ENCODE peak calls at places on chromosomes 12 and 14, in eight cellular contexts. P is prostate gland, J is heart left ventricle, C is colonic mucosa, F is Peyer's patch, O is A549, A is T-helper 17 cell, S is hepatocyte. V is an unnamed sample.

GRCh38 chr14:56199095-56199975 is 81.1 kb downstream of the PELI2 start:
- DNase-seq in P (no peak), J (no peak), C (no peak), F (no peak), O (peak; percentile 95), A (no peak), S (peak; percentile 62), V (peak; percentile 50)

GRCh38 chr12:43976027-43976426 is 140.1 kb downstream of the TMEM117 start:
- DNase-seq in P (no peak), J (no peak), C (no peak), F (no peak), O (no peak), A (no peak), S (no peak), V (no peak)

GRCh38 chr12:15684896-15685658 is 104.1 kb downstream of the EPS8 start:
- DNase-seq in P (no peak), J (no peak), C (no peak), F (no peak), O (no peak), A (no peak), S (no peak), V (no peak)

GRCh38 chr12:116662612-116663144 is 75.2 kb downstream of the SPRING1 start:
- DNase-seq in P (no peak), J (peak; percentile 67), C (peak; percentile 62), F (peak; percentile 55), O (no peak), A (no peak), S (peak; percentile 49), V (no peak)

GRCh38 chr12:108066583-108067234 is 62.4 kb upstream of the WSCD2 start:
- DNase-seq in P (no peak), J (no peak), C (no peak), F (no peak), O (peak; percentile 29), A (no peak), S (no peak), V (no peak)

GRCh38 chr14:100670017-100670974 is 56.4 kb upstream of the DLK1 start:
- DNase-seq in P (no peak), J (peak; percentile 51), C (no peak), F (no peak), O (no peak), A (no peak), S (peak; percentile 21), V (no peak)

GRCh38 chr14:101575581-101575980 is 14.3 kb downstream of the DIO3 start:
- DNase-seq in P (no peak), J (no peak), C (no peak), F (no peak), O (no peak), A (no peak), S (no peak), V (no peak)

GRCh38 chr12:91866566-91866965 is 279.1 kb downstream of the BTG1 start:
- DNase-seq in P (no peak), J (no peak), C (no peak), F (no peak), O (no peak), A (no peak), S (no peak), V (no peak)

GRCh38 chr14:23284654-23285529 is 1.0 kb downstream of the HOMEZ start:
- DNase-seq in P (peak; percentile 19), J (no peak), C (peak; percentile 34), F (no peak), O (no peak), A (no peak), S (peak; percentile 28), V (no peak)

GRCh38 chr12:83818888-83819287 is 1093.7 kb downstream of the SLC6A15 start:
- DNase-seq in P (peak; percentile 20), J (no peak), C (no peak), F (no peak), O (peak; percentile 68), A (no peak), S (peak; percentile 69), V (peak; percentile 62)

GRCh38 chr12:69904761-69905160 is 79.7 kb downstream of the MYRFL start:
- DNase-seq in P (no peak), J (no peak), C (no peak), F (no peak), O (no peak), A (no peak), S (no peak), V (no peak)

GRCh38 chr12:109461846-109462766 is 15.0 kb downstream of the KCTD10 start:
- DNase-seq in P (peak; percentile 88), J (peak; percentile 91), C (peak; percentile 81), F (peak; percentile 84), O (peak; percentile 65), A (no peak), S (peak; percentile 83), V (peak; percentile 92)

GRCh38 chr12:124347805-124348658 is 53.1 kb downstream of the RFLNA start:
- DNase-seq in P (peak; percentile 33), J (no peak), C (no peak), F (no peak), O (no peak), A (no peak), S (no peak), V (no peak)

GRCh38 chr14:23365353-23366162 is 586 bp upstream of the EFS start:
- DNase-seq in P (peak; percentile 64), J (peak; percentile 60), C (no peak), F (no peak), O (no peak), A (no peak), S (peak; percentile 58), V (no peak)

GRCh38 chr14:83260751-83261150 is 1727.1 kb upstream of the SEL1L start:
- DNase-seq in P (no peak), J (no peak), C (no peak), F (no peak), O (no peak), A (no peak), S (no peak), V (no peak)

GRCh38 chr14:92677087-92677668 is 71.2 kb downstream of the LGMN start:
- DNase-seq in P (no peak), J (peak; percentile 14), C (no peak), F (peak; percentile 64), O (no peak), A (no peak), S (no peak), V (no peak)

GRCh38 chr14:100069161-100069800 is 4.1 kb downstream of the EVL start:
- DNase-seq in P (no peak), J (no peak), C (no peak), F (no peak), O (no peak), A (no peak), S (no peak), V (no peak)

GRCh38 chr12:133083345-133083744 is 2.6 kb downstream of the ZNF140 start:
- DNase-seq in P (no peak), J (no peak), C (no peak), F (no peak), O (no peak), A (no peak), S (no peak), V (no peak)

GRCh38 chr12:133080051-133080618 is 588 bp upstream of the ZNF140 start:
- DNase-seq in P (peak; percentile 98), J (peak; percentile 98), C (peak; percentile 98), F (peak; percentile 99), O (peak; percentile 99), A (peak; percentile 84), S (peak; percentile 99), V (peak; percentile 98)

GRCh38 chr12:133081408-133081806 is 684 bp downstream of the ZNF140 start:
- DNase-seq in P (no peak), J (no peak), C (no peak), F (no peak), O (no peak), A (no peak), S (peak; percentile 10), V (peak; percentile 23)

DNA sequence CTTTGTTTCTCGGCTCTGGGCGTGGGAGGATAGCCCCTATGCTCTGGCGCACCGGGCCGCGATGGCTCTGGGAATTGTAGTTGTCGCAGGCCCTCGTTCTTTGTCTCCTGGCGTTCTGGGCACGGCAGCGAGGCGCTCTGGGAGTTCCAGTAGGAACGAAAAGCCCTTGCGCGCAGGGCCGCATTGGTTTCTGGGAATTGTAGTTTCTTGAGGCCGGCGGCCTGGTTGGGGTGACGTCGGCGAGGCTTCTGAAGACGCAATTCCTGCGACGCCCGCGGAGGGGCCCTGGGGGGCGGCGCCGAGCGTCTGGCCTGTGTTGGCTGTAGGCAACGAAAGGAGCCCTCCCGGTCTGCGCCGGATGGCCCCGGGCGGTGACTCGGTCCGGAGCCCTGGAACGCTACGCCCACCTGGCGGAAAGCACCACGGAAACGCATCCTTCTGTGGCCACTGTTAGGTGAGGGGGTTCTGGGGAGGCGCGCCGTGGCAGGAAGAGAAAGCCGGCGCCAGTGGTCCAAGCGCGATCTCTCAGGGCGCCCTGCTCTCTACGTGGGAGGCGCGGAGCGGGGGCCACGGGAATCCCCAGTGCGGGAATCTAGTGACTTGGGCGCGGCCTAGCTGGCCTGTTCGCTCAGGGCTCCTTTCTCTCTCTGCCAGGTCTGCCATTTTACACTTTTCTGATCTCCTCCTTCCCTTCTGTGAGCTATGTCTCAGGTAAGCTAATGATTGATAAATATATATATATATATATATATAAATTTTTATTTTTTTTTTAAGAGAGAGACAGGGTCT is at the start of gene ZNF140:
- DNase-seq in P (peak; percentile 96), J (peak; percentile 97), C (peak; percentile 96), F (peak; percentile 98), O (peak; percentile 98), A (peak; percentile 85), S (peak; percentile 98), V (peak; percentile 97)
- H3K9me3 ChIP-seq in P (peaks cover 4% of the 10 kb centered on the region), J (peaks cover 10% of the 10 kb centered on the region), C (peaks cover 10% of the 10 kb centered on the region), F (peaks cover 41% of the 10 kb centered on the region), O (peaks cover 89% of the 10 kb centered on the region), A (peaks cover 31% of the 10 kb centered on the region), S (peaks cover 53% of the 10 kb centered on the region), V (peaks cover 5% of the 10 kb centered on the region)

DNA sequence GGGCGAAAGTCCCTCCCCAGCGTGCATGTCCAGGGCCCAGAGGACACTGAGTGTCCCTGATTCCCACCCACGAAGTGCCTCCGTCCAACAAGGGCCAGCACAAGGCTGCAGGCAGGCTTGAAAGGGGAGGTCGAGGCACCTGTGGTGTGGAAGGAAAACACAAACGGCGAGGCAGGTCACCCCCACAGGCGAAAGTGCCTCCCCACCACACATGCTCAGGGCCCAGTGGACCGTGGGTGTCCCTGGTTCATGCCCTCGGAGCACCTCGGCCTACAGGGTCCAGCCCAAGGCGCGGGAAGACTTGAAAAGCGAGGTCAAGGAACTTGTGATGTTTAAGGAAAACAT is 370.4 kb downstream of the ALG10 start:
- DNase-seq in P (no peak), J (peak; percentile 42), C (no peak), F (no peak), O (no peak), A (peak; percentile 1), S (no peak), V (peak; percentile 2)
- H3K9me3 ChIP-seq in P (no peaks in the 10 kb centered on the region), J (no peaks in the 10 kb centered on the region), C (no peaks in the 10 kb centered on the region), F (peaks cover 16% of the 10 kb centered on the region), O (no peaks in the 10 kb centered on the region), A (no peaks in the 10 kb centered on the region), S (no peaks in the 10 kb centered on the region), V (no peaks in the 10 kb centered on the region)

DNA sequence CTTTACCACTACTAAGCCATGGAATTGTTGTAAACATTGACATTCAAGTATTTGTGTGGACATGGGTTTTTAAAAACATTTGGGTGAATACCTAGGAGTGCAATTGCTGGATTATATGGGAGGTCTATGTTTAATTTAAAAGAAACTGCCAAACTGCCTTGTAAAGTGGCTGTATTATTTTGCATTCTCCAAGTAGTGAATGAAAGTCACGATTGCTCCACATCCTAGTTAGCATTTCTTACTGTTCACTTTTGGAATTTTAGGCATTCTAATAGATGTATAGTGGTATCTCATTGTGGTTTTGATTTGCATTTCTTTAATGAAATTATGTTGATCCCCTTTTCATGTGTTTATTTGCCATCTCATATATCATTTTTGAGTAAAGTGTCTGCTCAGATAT is 159.5 kb downstream of the FOXG1 start:
- DNase-seq in P (no peak), J (no peak), C (no peak), F (no peak), O (no peak), A (no peak), S (no peak), V (no peak)
- H3K9me3 ChIP-seq in P (no peaks in the 10 kb centered on the region), J (no peaks in the 10 kb centered on the region), C (no peaks in the 10 kb centered on the region), F (no peaks in the 10 kb centered on the region), O (no peaks in the 10 kb centered on the region), A (no peaks in the 10 kb centered on the region), S (no peaks in the 10 kb centered on the region), V (no peaks in the 10 kb centered on the region)

GRCh38 chr14:106380740-106381139 is 854.4 kb downstream of the TMEM121 start:
- DNase-seq in P (no peak), J (no peak), C (no peak), F (no peak), O (no peak), A (no peak), S (no peak), V (no peak)
- H3K9me3 ChIP-seq in P (no peaks in the 10 kb centered on the region), J (no peaks in the 10 kb centered on the region), C (no peaks in the 10 kb centered on the region), F (no peaks in the 10 kb centered on the region), O (no peaks in the 10 kb centered on the region), A (no peaks in the 10 kb centered on the region), S (no peaks in the 10 kb centered on the region), V (no peaks in the 10 kb centered on the region)

V was measured in adrenal gland.